ENCODE peak calls at places on chromosomes 1 and 21, in four cellular contexts. S, L, Q and U are unnamed samples.

GRCh38 chr1:156436319-156437043 is 64.1 kb downstream of the MEF2D start:
- DNase-seq in S (no peak), L (no peak), Q (no peak), U (no peak)

GRCh38 chr1:162997499-162998285 is 71.5 kb upstream of the RGS4 start:
- DNase-seq in S (no peak), L (no peak), Q (no peak), U (peak)

GRCh38 chr1:8472668-8473067 is 154.8 kb downstream of the SLC45A1 start:
- DNase-seq in S (no peak), L (no peak), Q (no peak), U (no peak)

GRCh38 chr1:18945401-18945849 is 11.1 kb downstream of the IFFO2 start:
- DNase-seq in S (peak), L (no peak), Q (no peak), U (no peak)

GRCh38 chr1:220694866-220695382 is 4.8 kb downstream of the C1orf115 start:
- DNase-seq in S (no peak), L (no peak), Q (no peak), U (no peak)

GRCh38 chr21:44530903-44531605 is 8.9 kb downstream of the KRTAP10-1 start:
- DNase-seq in S (no peak), L (peak), Q (peak), U (no peak)

GRCh38 chr1:18647681-18648214 is 17.1 kb downstream of the PAX7 start:
- DNase-seq in S (no peak), L (no peak), Q (no peak), U (no peak)

GRCh38 chr1:202276920-202277319 is 64.8 kb downstream of the UBE2T start:
- DNase-seq in S (no peak), L (no peak), Q (no peak), U (no peak)

GRCh38 chr1:24111264-24111997 is 504 bp downstream of the MYOM3 start:
- DNase-seq in S (no peak), L (no peak), Q (peak), U (no peak)

GRCh38 chr1:89910268-89910667 is 84.6 kb upstream of the ZNF326 start:
- DNase-seq in S (no peak), L (no peak), Q (no peak), U (no peak)

GRCh38 chr1:180720753-180721152 is 88.9 kb downstream of the XPR1 start:
- DNase-seq in S (no peak), L (no peak), Q (no peak), U (no peak)

GRCh38 chr1:115430717-115431116 is 92.7 kb upstream of the NGF start:
- DNase-seq in S (peak), L (no peak), Q (no peak), U (peak)

DNA sequence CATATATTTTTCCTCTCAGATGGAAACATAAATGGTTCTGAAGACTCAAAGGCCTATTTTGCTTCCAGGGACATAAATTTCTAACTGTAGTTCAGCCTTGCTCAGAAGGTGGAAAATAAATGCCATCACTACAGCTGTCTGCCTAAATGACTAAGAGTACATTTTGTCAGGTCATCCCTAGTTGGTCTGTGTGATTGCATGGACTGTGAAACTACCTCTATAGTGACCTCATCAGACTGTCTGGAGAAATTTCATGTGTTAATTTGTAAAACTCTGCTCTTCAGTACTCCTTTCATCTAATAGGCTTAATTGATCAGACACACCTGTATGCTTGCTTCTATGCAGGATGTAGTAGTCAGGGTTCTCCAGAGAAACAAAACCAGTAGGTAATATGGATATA is 886.9 kb downstream of the AMY1C start:
- DNase-seq in S (no peak), L (no peak), Q (no peak), U (peak)
- TF ChIP-seq CTCF in S (no peak), L (no peak), Q (no peak), U (no peak)

GRCh38 chr1:50368179-50369007 is 54.9 kb downstream of the DMRTA2 start:
- DNase-seq in S (peak), L (no peak), Q (no peak), U (peak)

GRCh38 chr1:50369008-50369634 is 54.1 kb downstream of the DMRTA2 start:
- DNase-seq in S (no peak), L (no peak), Q (no peak), U (no peak)

GRCh38 chr1:50373532-50373931 is 49.7 kb downstream of the DMRTA2 start:
- DNase-seq in S (no peak), L (no peak), Q (no peak), U (no peak)

GRCh38 chr1:50371749-50372148 is 51.5 kb downstream of the DMRTA2 start:
- DNase-seq in S (no peak), L (no peak), Q (no peak), U (no peak)

GRCh38 chr1:50369830-50370229 is 53.4 kb downstream of the DMRTA2 start:
- DNase-seq in S (no peak), L (no peak), Q (no peak), U (peak)
- TF ChIP-seq CTCF in S (peak), L (no peak), Q (no peak), U (no peak)

DNA sequence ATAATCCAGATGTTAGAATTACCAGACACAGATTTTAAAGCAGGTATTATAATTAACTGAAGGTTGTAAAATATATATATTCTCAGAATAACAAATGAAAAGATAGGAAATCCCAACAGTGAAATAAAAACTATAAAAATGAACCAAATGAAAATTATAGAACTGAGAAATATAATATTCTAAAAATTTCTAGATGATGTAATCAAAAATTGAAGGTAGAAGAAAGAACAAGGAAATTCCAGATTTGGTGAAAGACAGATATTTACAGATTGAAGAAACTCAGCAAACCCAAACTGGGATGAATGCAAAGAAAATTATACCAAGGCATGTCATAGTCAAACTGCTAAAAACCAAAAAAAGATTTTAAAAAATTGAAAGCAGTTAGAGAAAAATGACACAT is 729.4 kb downstream of the MATN1 start:
- DNase-seq in S (no peak), L (no peak), Q (no peak), U (no peak)
- TF ChIP-seq CTCF in S (no peak), L (no peak), Q (no peak), U (no peak)

GRCh38 chr1:197073978-197074377 is 6.9 kb upstream of the F13B start:
- DNase-seq in S (no peak), L (no peak), Q (no peak), U (no peak)

GRCh38 chr1:197081117-197081753 is 14.2 kb upstream of the F13B start:
- DNase-seq in S (no peak), L (no peak), Q (no peak), U (no peak)

GRCh38 chr1:197080323-197080722 is 13.3 kb upstream of the F13B start:
- DNase-seq in S (no peak), L (no peak), Q (no peak), U (no peak)

DNA sequence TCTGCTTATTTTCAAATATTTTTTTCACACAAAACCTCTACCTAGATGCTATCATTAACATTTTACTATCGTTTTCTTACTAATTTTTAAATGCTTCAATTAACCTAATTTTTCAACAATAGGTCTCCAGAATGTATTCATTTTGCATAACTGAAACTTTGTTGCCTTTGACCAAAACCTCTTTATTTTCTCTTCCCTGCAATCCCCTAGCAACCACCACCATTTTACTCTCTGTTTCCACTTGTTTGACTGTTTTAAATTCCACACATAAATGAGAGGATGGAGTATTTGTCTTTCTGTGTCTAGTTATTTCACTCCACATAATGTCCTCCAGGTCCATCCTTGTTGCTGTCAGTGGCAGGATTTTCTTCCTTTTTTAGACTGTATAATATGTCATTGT is 9.5 kb upstream of the F13B start:
- DNase-seq in S (no peak), L (no peak), Q (no peak), U (no peak)
- TF ChIP-seq CTCF in S (no peak), L (no peak), Q (no peak), U (no peak)

DNA sequence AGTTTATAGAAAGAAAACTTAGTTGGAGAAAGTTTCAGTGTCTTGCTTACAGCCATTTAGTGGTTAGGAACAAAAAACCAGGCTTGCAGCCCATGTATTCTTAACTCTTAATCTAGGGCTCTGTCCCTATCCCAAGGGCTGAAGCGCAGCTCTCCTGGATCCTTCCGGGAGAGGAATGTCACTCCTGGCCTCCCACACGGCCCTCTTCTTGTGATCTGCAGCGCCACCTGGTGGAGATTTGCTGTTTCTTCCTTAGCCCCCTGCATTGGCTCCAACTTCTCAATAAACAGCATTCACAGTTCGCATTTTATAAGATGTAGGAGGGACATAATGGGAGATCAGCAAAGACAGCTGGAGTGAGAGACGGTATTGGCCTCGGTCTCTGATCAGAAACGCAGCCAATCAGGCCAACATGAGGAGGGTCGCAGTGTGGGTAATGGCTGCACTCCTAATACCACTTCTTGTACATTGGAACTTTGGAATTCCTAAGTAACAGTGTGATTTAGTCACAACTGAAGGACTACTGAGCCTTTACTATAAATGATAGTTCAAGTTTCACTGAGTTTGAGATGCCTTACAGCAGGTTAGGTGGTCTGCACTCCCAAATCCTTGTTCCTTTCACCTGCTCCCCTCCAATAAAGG is 283.4 kb downstream of the ASTN1 start:
- DNase-seq in S (peak), L (peak), Q (peak), U (peak)
- TF ChIP-seq CTCF in S (peak), L (no peak), Q (peak), U (peak)